ENCODE peak calls at places on chromosomes 5 and 9, in ten cellular contexts. H is NCI-H1105 treated with DMSO at 0.1 percent for 48 hours; A is RCC 7860; Y is stimulated activated CD8-positive, alpha-beta memory T cell treated with anti-CD3 and anti-CD28 coated beads, Interleukin-15, amount 100 ng/mL, for 4 hours; T is upper lobe of right lung; Z is EH; S is astrocyte of the spinal cord; V is left ventricle myocardium inferior; O is DND-41; P is MV-4-11. N is an unnamed sample.
A peak's percentile ranks its signal among the peaks of the same experiment; 100 is the strongest.

GRCh38 chr5:22319798-22320197 is 533.3 kb downstream of the CDH12 start:
- DNase-seq in H (no peak), A (no peak), Y (no peak), T (no peak), Z (no peak), S (no peak), V (no peak), O (no peak), P (peak; percentile 5), N (no peak)

GRCh38 chr5:671459-672328 is 21.5 kb downstream of the TPPP start:
- DNase-seq in H (peak; percentile 59), A (peak; percentile 44), Y (no peak), T (peak; percentile 87), Z (peak; percentile 62), S (peak; percentile 53), V (peak; percentile 72), O (peak; percentile 69), P (peak; percentile 54), N (peak; percentile 20)

GRCh38 chr9:136204838-136205706 is at the start of gene LHX3:
- DNase-seq in H (no peak), A (no peak), Y (no peak), T (no peak), Z (peak; percentile 37), S (no peak), V (no peak), O (no peak), P (no peak), N (no peak)

GRCh38 chr5:74414228-74414627 is 226.3 kb downstream of the ENC1 start:
- DNase-seq in H (no peak), A (no peak), Y (no peak), T (no peak), Z (no peak), S (no peak), V (no peak), O (no peak), P (no peak), N (no peak)

GRCh38 chr5:176601901-176602300 is 8.1 kb downstream of the GPRIN1 start:
- DNase-seq in H (no peak), A (no peak), Y (no peak), T (no peak), Z (no peak), S (no peak), V (no peak), O (no peak), P (no peak), N (no peak)

GRCh38 chr9:96140401-96141180 is 161.4 kb downstream of the HSD17B3 start:
- DNase-seq in H (no peak), A (no peak), Y (no peak), T (no peak), Z (no peak), S (no peak), V (no peak), O (no peak), P (no peak), N (no peak)

GRCh38 chr9:34570422-34571179 is 18.9 kb downstream of the CNTFR start:
- DNase-seq in H (no peak), A (no peak), Y (no peak), T (no peak), Z (no peak), S (no peak), V (no peak), O (no peak), P (no peak), N (no peak)

GRCh38 chr5:82259172-82259800 is 18.9 kb downstream of the RPS23 start:
- DNase-seq in H (peak; percentile 11), A (peak; percentile 13), Y (no peak), T (no peak), Z (peak; percentile 33), S (peak; percentile 54), V (no peak), O (no peak), P (peak; percentile 15), N (peak; percentile 39)

GRCh38 chr5:113047234-113047633 is 70.6 kb downstream of the DCP2 start:
- DNase-seq in H (no peak), A (peak; percentile 96), Y (no peak), T (no peak), Z (peak; percentile 49), S (peak; percentile 37), V (no peak), O (no peak), P (no peak), N (no peak)

GRCh38 chr9:110128664-110129329 is 79.2 kb downstream of the C9orf152 start:
- DNase-seq in H (no peak), A (no peak), Y (no peak), T (no peak), Z (no peak), S (no peak), V (no peak), O (no peak), P (no peak), N (no peak)

GRCh38 chr5:159096555-159097460 is 2.9 kb downstream of the EBF1 start:
- DNase-seq in H (no peak), A (no peak), Y (no peak), T (no peak), Z (no peak), S (no peak), V (no peak), O (no peak), P (no peak), N (no peak)

GRCh38 chr9:136978073-136978864 is 965 bp downstream of the PTGDS start:
- DNase-seq in H (no peak), A (no peak), Y (peak; percentile 50), T (peak; percentile 88), Z (peak; percentile 63), S (peak; percentile 49), V (peak; percentile 89), O (no peak), P (peak; percentile 24), N (no peak)

GRCh38 chr5:158754018-158754514 is 345.6 kb downstream of the EBF1 start:
- DNase-seq in H (no peak), A (no peak), Y (no peak), T (no peak), Z (peak; percentile 90), S (peak; percentile 56), V (no peak), O (no peak), P (no peak), N (no peak)

GRCh38 chr5:141598389-141599360 is 20.1 kb downstream of the DIAPH1 start:
- DNase-seq in H (no peak), A (no peak), Y (no peak), T (no peak), Z (peak; percentile 55), S (peak; percentile 56), V (no peak), O (no peak), P (no peak), N (no peak)

GRCh38 chr5:96794757-96795156 is 13.0 kb downstream of the ERAP1 start:
- DNase-seq in H (no peak), A (no peak), Y (peak; percentile 16), T (no peak), Z (no peak), S (no peak), V (no peak), O (no peak), P (no peak), N (no peak)

GRCh38 chr5:121138495-121138907 is 674.4 kb downstream of the PRR16 start:
- DNase-seq in H (no peak), A (no peak), Y (no peak), T (no peak), Z (no peak), S (no peak), V (no peak), O (no peak), P (no peak), N (no peak)

GRCh38 chr5:181160144-181160754 is 12.9 kb downstream of the OR2V2 start:
- DNase-seq in H (no peak), A (no peak), Y (peak; percentile 54), T (no peak), Z (peak; percentile 69), S (peak; percentile 52), V (peak; percentile 33), O (peak; percentile 57), P (no peak), N (no peak)

GRCh38 chr5:68303038-68303738 is 87.6 kb downstream of the PIK3R1 start:
- DNase-seq in H (no peak), A (peak; percentile 15), Y (no peak), T (no peak), Z (no peak), S (peak; percentile 24), V (no peak), O (no peak), P (no peak), N (no peak)